ENCODE peak calls at places on chromosome 2, in five cellular contexts. U, L, K, A and J are unnamed samples. For H3K36me3 and H3K4me1, the result is how much of the 10 kb centered on the place peaks cover.

GRCh38 chr2:56680971-56681631 is 497.3 kb downstream of the CCDC85A start:
- DNase-seq in U (no peak), L (peak), K (no peak), A (peak), J (peak)

GRCh38 chr2:53787911-53788289 is 1.1 kb downstream of the ERLEC1 start:
- DNase-seq in U (no peak), L (no peak), K (no peak), A (no peak), J (no peak)

GRCh38 chr2:240462073-240462703 is 26.7 kb downstream of the GPC1 start:
- DNase-seq in U (no peak), L (no peak), K (no peak), A (no peak), J (no peak)

GRCh38 chr2:88188741-88189140 is 18.6 kb downstream of the THNSL2 start:
- DNase-seq in U (no peak), L (no peak), K (no peak), A (peak), J (peak)

GRCh38 chr2:46361920-46362666 is 64.9 kb downstream of the EPAS1 start:
- DNase-seq in U (no peak), L (no peak), K (no peak), A (no peak), J (no peak)

GRCh38 chr2:10387033-10387432 is 61.1 kb downstream of the ODC1 start:
- DNase-seq in U (no peak), L (no peak), K (no peak), A (no peak), J (peak)

GRCh38 chr2:119523959-119524694 is at the start of gene SCTR:
- DNase-seq in U (peak), L (no peak), K (peak), A (no peak), J (no peak)

GRCh38 chr2:181275643-181276070 is 181.5 kb upstream of the ITGA4 start:
- DNase-seq in U (peak), L (no peak), K (no peak), A (no peak), J (no peak)

GRCh38 chr2:28602751-28603639 is 107.1 kb downstream of the PLB1 start:
- DNase-seq in U (no peak), L (no peak), K (no peak), A (no peak), J (no peak)

GRCh38 chr2:200798519-200798918 is 13.2 kb upstream of the BZW1 start:
- DNase-seq in U (no peak), L (no peak), K (no peak), A (no peak), J (no peak)

GRCh38 chr2:98790221-98790620 is 59.3 kb upstream of the MGAT4A start:
- DNase-seq in U (no peak), L (no peak), K (no peak), A (no peak), J (no peak)

GRCh38 chr2:169011698-169012097 is 19.4 kb downstream of the ABCB11 start:
- DNase-seq in U (no peak), L (no peak), K (no peak), A (no peak), J (no peak)

GRCh38 chr2:173231465-173231864 is 123.2 kb upstream of the CDCA7 start:
- DNase-seq in U (no peak), L (no peak), K (no peak), A (no peak), J (no peak)

GRCh38 chr2:174939046-174939445 is 66.1 kb downstream of the CHN1 start:
- DNase-seq in U (no peak), L (peak), K (no peak), A (peak), J (no peak)

GRCh38 chr2:83378921-83379320 is 1080.2 kb downstream of the SUCLG1 start:
- DNase-seq in U (no peak), L (no peak), K (no peak), A (no peak), J (no peak)

GRCh38 chr2:228725031-228725430 is 543.5 kb upstream of the SPHKAP start:
- DNase-seq in U (no peak), L (no peak), K (no peak), A (no peak), J (no peak)

GRCh38 chr2:120456867-120457266 is 110.9 kb downstream of the INHBB start:
- DNase-seq in U (peak), L (no peak), K (no peak), A (no peak), J (no peak)

GRCh38 chr2:43848174-43848573 is 9.4 kb downstream of the ABCG8 start:
- DNase-seq in U (no peak), L (peak), K (no peak), A (peak), J (peak)

GRCh38 chr2:217106650-217107014 is 246.8 kb upstream of the TNP1 start:
- DNase-seq in U (peak), L (peak), K (no peak), A (peak), J (peak)

GRCh38 chr2:223925106-223925505 is 20.0 kb downstream of the WDFY1 start:
- DNase-seq in U (no peak), L (peak), K (no peak), A (peak), J (peak)

GRCh38 chr2:34997779-34998178 is 1357.8 kb upstream of the CRIM1 start:
- DNase-seq in U (no peak), L (no peak), K (no peak), A (no peak), J (no peak)

GRCh38 chr2:151338115-151338514 is 19.3 kb upstream of the TNFAIP6 start:
- DNase-seq in U (no peak), L (no peak), K (no peak), A (peak), J (no peak)

GRCh38 chr2:219284501-219285347 is 5.6 kb downstream of the DNAJB2 start:
- DNase-seq in U (no peak), L (no peak), K (no peak), A (no peak), J (no peak)

GRCh38 chr2:27211241-27211942 is 449 bp upstream of the ATRAID start:
- DNase-seq in U (peak), L (no peak), K (no peak), A (peak), J (peak)

GRCh38 chr2:192203876-192204275 is 9.1 kb upstream of the TMEFF2 start:
- DNase-seq in U (no peak), L (peak), K (no peak), A (peak), J (no peak)

GRCh38 chr2:189569295-189569925 is 11.2 kb downstream of the SLC40A1 start:
- DNase-seq in U (no peak), L (peak), K (no peak), A (peak), J (no peak)

GRCh38 chr2:163990554-163990953 is 254.7 kb upstream of the FIGN start:
- DNase-seq in U (no peak), L (no peak), K (peak), A (no peak), J (no peak)

GRCh38 chr2:215863687-215864086 is 149.7 kb downstream of the MREG start:
- DNase-seq in U (no peak), L (no peak), K (no peak), A (no peak), J (no peak)

GRCh38 chr2:75431276-75431675 is 129.5 kb downstream of the EVA1A start:
- DNase-seq in U (peak), L (no peak), K (no peak), A (no peak), J (no peak)

GRCh38 chr2:45860136-45861106 is 208.9 kb downstream of the PRKCE start:
- DNase-seq in U (peak), L (peak), K (no peak), A (peak), J (no peak)

GRCh38 chr2:241864897-241865213 is 4.7 kb upstream of the RTP5 start:
- DNase-seq in U (no peak), L (no peak), K (no peak), A (no peak), J (no peak)
- H3K4ac ChIP-seq in U (no peak), L (no peak), K (no peak), A (no peak), J (no peak)

GRCh38 chr2:234033174-234033573 is 17.3 kb upstream of the SPP2 start:
- DNase-seq in U (no peak), L (peak), K (no peak), A (peak), J (no peak)
- H3K36me3 ChIP-seq in U (under half), L (under half), K (under half), A (under half), J (under half)

DNA sequence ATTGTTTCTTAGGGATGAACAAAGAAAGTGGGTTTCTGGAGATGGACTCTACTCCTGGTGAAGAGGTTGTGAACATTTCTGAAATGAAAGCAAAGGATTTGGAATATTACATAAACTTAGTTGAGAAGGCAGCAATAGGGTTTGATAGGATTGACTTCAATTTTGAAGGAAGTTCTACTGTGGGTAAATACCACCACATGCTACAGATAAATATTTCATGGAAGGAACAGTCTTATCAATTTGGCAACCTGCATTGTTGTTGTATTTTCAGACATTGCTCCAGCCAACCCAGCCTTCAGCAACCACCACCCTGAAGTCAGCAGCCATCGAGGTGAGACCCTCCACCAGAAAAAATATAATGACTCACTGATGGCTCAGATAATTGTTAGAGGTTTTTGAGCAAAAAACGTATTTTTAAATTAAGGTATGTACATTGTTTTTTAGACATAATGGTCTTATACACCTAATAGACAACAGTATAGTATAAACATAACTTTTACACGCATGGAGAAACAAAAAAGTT is 10.0 kb downstream of the RDH14 start:
- DNase-seq in U (no peak), L (no peak), K (no peak), A (no peak), J (no peak)
- H3K4me1 ChIP-seq in U (under half), L (under half), K (under half), A (under half), J (under half)

GRCh38 chr2:128301501-128301966 is 17.1 kb downstream of the HS6ST1 start:
- DNase-seq in U (no peak), L (peak), K (no peak), A (peak), J (peak)

GRCh38 chr2:128302744-128303067 is 16.0 kb downstream of the HS6ST1 start:
- DNase-seq in U (no peak), L (no peak), K (no peak), A (no peak), J (no peak)

GRCh38 chr2:128303095-128303791 is 15.4 kb downstream of the HS6ST1 start:
- DNase-seq in U (no peak), L (no peak), K (no peak), A (no peak), J (no peak)

GRCh38 chr2:128301021-128301420 is 17.6 kb downstream of the HS6ST1 start:
- DNase-seq in U (no peak), L (no peak), K (no peak), A (no peak), J (no peak)

DNA sequence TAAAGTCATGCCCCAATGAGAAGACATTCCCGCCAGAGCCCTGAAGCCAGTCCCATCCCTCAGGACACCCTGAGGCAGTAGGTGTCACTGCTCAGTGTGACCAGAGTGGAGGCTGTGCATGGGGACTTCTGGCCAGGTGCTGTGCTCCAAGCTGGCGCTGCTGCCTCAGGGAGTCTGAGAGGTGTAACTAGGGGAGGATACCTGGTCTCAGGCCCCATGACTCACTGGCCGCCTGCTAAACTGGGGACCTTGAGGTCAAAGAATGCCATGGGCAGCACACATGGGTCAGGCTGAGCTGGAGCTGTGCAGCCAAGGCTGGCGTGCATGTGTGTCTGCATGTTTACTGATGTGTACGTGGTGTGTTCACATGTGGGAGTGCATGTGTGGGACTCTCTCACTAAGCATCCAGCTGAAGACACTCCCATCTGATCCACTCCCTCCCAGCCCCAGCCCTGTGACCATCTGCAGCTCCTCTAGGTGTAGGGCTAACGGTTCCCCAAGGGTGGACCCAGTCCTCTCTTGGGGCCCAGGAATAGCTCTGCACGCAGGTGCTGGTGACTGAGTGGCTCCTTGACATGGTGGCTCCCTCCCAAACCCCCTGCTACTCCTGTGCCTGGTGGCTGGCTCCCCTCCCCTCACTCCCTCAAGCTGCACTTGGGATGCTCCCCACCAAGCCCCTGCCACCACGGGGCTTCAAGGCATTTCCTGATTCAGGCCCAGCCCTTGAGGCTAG is 16.5 kb downstream of the HS6ST1 start:
- DNase-seq in U (no peak), L (no peak), K (no peak), A (no peak), J (peak)
- H3K4ac ChIP-seq in U (no peak), L (peak), K (no peak), A (peak), J (peak)

GRCh38 chr2:232714969-232715368 is 17.8 kb downstream of the GIGYF2 start:
- DNase-seq in U (no peak), L (peak), K (no peak), A (no peak), J (peak)

DNA sequence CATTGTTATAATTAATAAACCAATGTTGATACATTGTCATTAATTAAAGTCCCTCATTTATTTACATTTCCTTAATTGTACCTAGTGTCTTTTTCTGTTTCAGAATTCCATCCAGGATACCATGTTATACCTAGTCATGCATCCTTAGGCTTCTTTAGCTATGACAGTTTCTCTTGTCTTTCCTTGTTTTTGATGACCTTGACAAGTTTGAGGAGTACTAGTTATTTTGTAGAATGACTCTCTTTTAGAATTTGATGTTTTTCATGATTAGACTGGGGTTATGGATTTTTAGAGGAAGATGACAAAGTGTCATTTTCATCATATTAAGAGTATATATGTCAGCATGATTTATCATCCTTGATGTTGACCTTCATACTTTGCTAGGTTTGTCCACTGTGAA is 16.4 kb downstream of the GIGYF2 start:
- DNase-seq in U (no peak), L (no peak), K (no peak), A (no peak), J (no peak)
- H3K36me3 ChIP-seq in U (under half), L (under half), K (under half), A (under half), J (under half)

DNA sequence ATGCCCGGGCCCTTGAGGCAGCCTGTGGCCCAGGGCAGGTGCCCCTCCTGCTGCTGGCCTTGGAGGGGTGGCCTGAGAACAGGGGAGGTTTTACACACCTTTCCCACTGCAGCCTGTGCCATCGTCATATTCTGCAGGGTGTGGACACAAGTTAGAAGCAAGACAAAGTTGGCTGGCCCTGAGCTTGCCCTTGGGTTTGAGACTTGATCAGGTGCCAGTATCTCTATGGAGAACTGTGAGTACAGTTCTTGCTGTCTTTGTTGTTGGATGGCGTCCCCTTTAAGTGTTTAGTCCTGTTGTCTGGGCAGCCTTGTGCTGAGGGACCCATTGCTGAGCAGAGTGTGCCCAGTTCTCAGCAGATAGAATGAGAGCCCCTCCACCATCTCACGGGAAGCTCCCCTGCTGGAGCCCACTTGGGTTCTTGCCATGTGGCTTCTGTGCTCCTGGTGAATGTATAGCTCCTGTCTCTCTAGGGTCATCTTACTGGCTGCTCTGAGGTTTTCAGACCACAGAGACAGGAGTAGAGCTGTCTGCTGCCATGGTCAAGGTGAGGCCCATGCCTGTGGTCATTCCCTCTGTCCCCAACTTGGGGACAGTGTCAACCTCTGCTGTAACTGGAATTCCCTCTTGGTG is 115.9 kb downstream of the SH3RF3 start:
- DNase-seq in U (no peak), L (no peak), K (no peak), A (no peak), J (no peak)
- H3K4me1 ChIP-seq in U (under half), L (under half), K (under half), A (under half), J (under half)

DNA sequence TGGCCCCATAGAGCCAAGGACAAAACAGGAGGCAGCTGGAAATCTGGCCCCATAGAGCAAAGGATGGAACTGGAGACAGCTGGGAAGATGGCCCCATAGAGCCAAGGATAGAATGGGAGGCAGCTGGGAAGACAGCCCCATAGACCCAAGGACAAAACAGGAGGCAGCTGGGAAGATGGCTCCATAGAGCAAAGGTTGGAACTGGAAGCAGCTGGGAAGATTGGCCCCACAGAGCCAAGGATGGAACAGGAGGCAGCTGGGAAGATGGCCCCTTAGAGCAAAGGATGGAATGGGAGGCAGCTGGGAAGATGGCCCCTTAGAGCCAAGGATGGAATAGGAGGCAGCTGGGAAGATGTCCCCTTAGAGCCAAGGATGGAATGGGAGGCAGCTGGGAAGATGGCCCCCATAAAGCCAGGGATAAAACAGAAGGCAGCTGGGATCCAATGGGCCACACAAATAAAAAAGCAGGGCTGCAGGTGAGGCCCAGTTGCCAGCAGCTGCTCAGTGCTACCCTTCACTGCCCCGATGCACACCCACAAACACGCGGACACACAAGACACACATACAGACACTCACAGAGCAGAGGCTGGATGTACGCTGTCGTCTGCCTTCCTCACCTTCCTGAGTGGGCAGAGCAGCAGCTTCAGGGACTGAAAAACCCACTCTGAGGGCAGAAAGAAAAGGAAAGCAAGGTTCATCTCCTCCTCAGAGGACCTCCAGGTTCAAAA is 505.4 kb upstream of the MYT1L start:
- DNase-seq in U (no peak), L (no peak), K (no peak), A (no peak), J (no peak)
- H3K4ac ChIP-seq in U (no peak), L (no peak), K (no peak), A (no peak), J (no peak)

DNA sequence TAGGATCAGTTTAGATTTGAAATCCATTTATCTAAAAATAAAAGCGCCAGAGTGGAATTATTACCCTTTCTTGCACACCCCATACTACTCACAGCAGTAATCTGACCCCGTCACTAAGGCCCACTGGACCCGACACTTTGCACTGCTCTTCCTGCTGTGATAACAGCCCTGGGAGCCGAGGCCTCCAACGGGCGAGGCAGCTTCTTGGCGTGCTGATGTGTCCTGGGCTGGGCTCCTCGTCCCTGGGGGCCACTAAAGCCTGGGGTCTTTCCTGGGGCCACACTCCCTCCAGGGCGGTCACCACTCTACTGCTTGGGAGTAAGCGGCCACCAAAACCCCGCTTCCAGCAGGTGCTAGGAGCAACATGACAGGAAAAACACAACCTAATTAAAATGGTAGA is 61.7 kb downstream of the ZAP70 start:
- DNase-seq in U (no peak), L (no peak), K (no peak), A (no peak), J (no peak)
- H3K36me3 ChIP-seq in U (under half), L (under half), K (under half), A (under half), J (under half)

GRCh38 chr2:190659553-190659952 is 10.7 kb downstream of the NAB1 start:
- DNase-seq in U (no peak), L (no peak), K (no peak), A (no peak), J (no peak)
- H3K4me1 ChIP-seq in U (under half), L (under half), K (under half), A (under half), J (under half)